ENCODE peak calls at places on chromosomes 2 and 18, in five cellular contexts. One of them, this sample, is unnamed.

GRCh38 chr2:65490222-65490621 is 57.8 kb upstream of the SPRED2 start:
- DNase-seq in NT2/D1: no peak
- DNase-seq in HepG2: no peak
- DNase-seq in H1: no peak
- DNase-seq in GM12878: no peak
- DNase-seq in this sample: no peak

GRCh38 chr2:694174-694573 is 17.0 kb upstream of the TMEM18 start:
- DNase-seq in NT2/D1: no peak
- DNase-seq in H1: no peak
- DNase-seq in HepG2: no peak
- DNase-seq in GM12878: no peak
- DNase-seq in this sample: no peak

GRCh38 chr2:173898178-173898668 is 67.0 kb downstream of the SP3 start:
- DNase-seq in NT2/D1: no peak
- DNase-seq in HepG2: no peak
- DNase-seq in H1: no peak
- DNase-seq in GM12878: peak
- DNase-seq in this sample: no peak

GRCh38 chr2:25877431-25878360 is 591 bp downstream of the ASXL2 start:
- DNase-seq in H1: no peak
- DNase-seq in GM12878: peak
- DNase-seq in HepG2: peak
- DNase-seq in NT2/D1: peak
- DNase-seq in this sample: peak

GRCh38 chr2:26008851-26009566 is 24.9 kb upstream of the RAB10 start:
- DNase-seq in NT2/D1: no peak
- DNase-seq in GM12878: peak
- DNase-seq in HepG2: peak
- DNase-seq in H1: no peak
- DNase-seq in this sample: no peak

GRCh38 chr2:153145470-153145869 is 333.1 kb downstream of the RPRM start:
- DNase-seq in GM12878: no peak
- DNase-seq in NT2/D1: no peak
- DNase-seq in H1: no peak
- DNase-seq in HepG2: no peak
- DNase-seq in this sample: no peak

GRCh38 chr2:223072826-223073225 is 20.8 kb downstream of the KCNE4 start:
- DNase-seq in GM12878: no peak
- DNase-seq in H1: no peak
- DNase-seq in NT2/D1: no peak
- DNase-seq in HepG2: no peak
- DNase-seq in this sample: no peak

GRCh38 chr2:20501974-20502373 is 55.1 kb downstream of the RHOB start:
- DNase-seq in GM12878: no peak
- DNase-seq in H1: no peak
- DNase-seq in HepG2: no peak
- DNase-seq in NT2/D1: no peak
- DNase-seq in this sample: no peak

GRCh38 chr2:209579236-209579749 is 155.4 kb downstream of the MAP2 start:
- DNase-seq in H1: no peak
- DNase-seq in HepG2: no peak
- DNase-seq in NT2/D1: no peak
- DNase-seq in GM12878: no peak
- DNase-seq in this sample: peak

GRCh38 chr2:132448331-132448730 is 31.7 kb downstream of the GPR39 start:
- DNase-seq in H1: no peak
- DNase-seq in NT2/D1: no peak
- DNase-seq in GM12878: no peak
- DNase-seq in HepG2: no peak
- DNase-seq in this sample: no peak

GRCh38 chr2:24970483-24971299 is 1.1 kb downstream of the DNAJC27 start:
- DNase-seq in NT2/D1: no peak
- DNase-seq in GM12878: no peak
- DNase-seq in HepG2: peak
- DNase-seq in H1: no peak
- DNase-seq in this sample: peak

GRCh38 chr2:135843671-135844070 is 6.7 kb upstream of the LCT start:
- DNase-seq in GM12878: no peak
- DNase-seq in H1: no peak
- DNase-seq in NT2/D1: no peak
- DNase-seq in HepG2: no peak
- DNase-seq in this sample: no peak
- TF ChIP-seq SUZ12 in GM12878: no peak
- TF ChIP-seq SUZ12 in H1: no peak
- TF ChIP-seq SUZ12 in NT2/D1: no peak
- TF ChIP-seq SUZ12 in HepG2: no peak
- TF ChIP-seq SUZ12 in this sample: no peak

GRCh38 chr2:234333168-234334130 is 163.4 kb downstream of the ARL4C start:
- DNase-seq in HepG2: no peak
- DNase-seq in H1: no peak
- DNase-seq in NT2/D1: no peak
- DNase-seq in GM12878: no peak
- DNase-seq in this sample: no peak

GRCh38 chr2:234331566-234331965 is 165.3 kb downstream of the ARL4C start:
- DNase-seq in GM12878: no peak
- DNase-seq in H1: no peak
- DNase-seq in NT2/D1: no peak
- DNase-seq in HepG2: no peak
- DNase-seq in this sample: no peak

GRCh38 chr2:234330902-234331301 is 166.0 kb downstream of the ARL4C start:
- DNase-seq in HepG2: no peak
- DNase-seq in GM12878: no peak
- DNase-seq in NT2/D1: no peak
- DNase-seq in H1: no peak
- DNase-seq in this sample: no peak

GRCh38 chr2:234334146-234334545 is 162.7 kb downstream of the ARL4C start:
- DNase-seq in GM12878: no peak
- DNase-seq in HepG2: no peak
- DNase-seq in NT2/D1: peak
- DNase-seq in H1: no peak
- DNase-seq in this sample: no peak

GRCh38 chr2:234331966-234332365 is 164.9 kb downstream of the ARL4C start:
- DNase-seq in GM12878: no peak
- DNase-seq in NT2/D1: no peak
- DNase-seq in HepG2: no peak
- DNase-seq in H1: no peak
- DNase-seq in this sample: no peak
- TF ChIP-seq SUZ12 in GM12878: no peak
- TF ChIP-seq SUZ12 in NT2/D1: no peak
- TF ChIP-seq SUZ12 in HepG2: no peak
- TF ChIP-seq SUZ12 in H1: no peak
- TF ChIP-seq SUZ12 in this sample: no peak

GRCh38 chr2:109517118-109517889 is 96.5 kb downstream of the SEPTIN10 start:
- DNase-seq in H1: no peak
- DNase-seq in NT2/D1: no peak
- DNase-seq in GM12878: no peak
- DNase-seq in HepG2: peak
- DNase-seq in this sample: no peak
- TF ChIP-seq SUZ12 in H1: no peak
- TF ChIP-seq SUZ12 in NT2/D1: no peak
- TF ChIP-seq SUZ12 in GM12878: no peak
- TF ChIP-seq SUZ12 in HepG2: no peak
- TF ChIP-seq SUZ12 in this sample: no peak

GRCh38 chr2:16154061-16154460 is 213.7 kb downstream of the MYCN start:
- DNase-seq in NT2/D1: no peak
- DNase-seq in HepG2: no peak
- DNase-seq in GM12878: no peak
- DNase-seq in H1: no peak
- DNase-seq in this sample: no peak

GRCh38 chr2:16155351-16156145 is 215.2 kb downstream of the MYCN start:
- DNase-seq in GM12878: no peak
- DNase-seq in NT2/D1: no peak
- DNase-seq in HepG2: no peak
- DNase-seq in H1: no peak
- DNase-seq in this sample: no peak

GRCh38 chr2:16154501-16155280 is 214.3 kb downstream of the MYCN start:
- DNase-seq in H1: no peak
- DNase-seq in GM12878: no peak
- DNase-seq in HepG2: no peak
- DNase-seq in NT2/D1: no peak
- DNase-seq in this sample: no peak

GRCh38 chr2:16153754-16154035 is 213.3 kb downstream of the MYCN start:
- DNase-seq in GM12878: no peak
- DNase-seq in H1: no peak
- DNase-seq in HepG2: no peak
- DNase-seq in NT2/D1: no peak
- DNase-seq in this sample: no peak

GRCh38 chr2:16156411-16156810 is 216.1 kb downstream of the MYCN start:
- DNase-seq in HepG2: no peak
- DNase-seq in GM12878: no peak
- DNase-seq in H1: no peak
- DNase-seq in NT2/D1: no peak
- DNase-seq in this sample: no peak
- TF ChIP-seq SUZ12 in HepG2: no peak
- TF ChIP-seq SUZ12 in GM12878: no peak
- TF ChIP-seq SUZ12 in H1: no peak
- TF ChIP-seq SUZ12 in NT2/D1: no peak
- TF ChIP-seq SUZ12 in this sample: no peak

GRCh38 chr18:75874401-75875093 is 447.0 kb upstream of the SMIM21 start:
- DNase-seq in GM12878: no peak
- DNase-seq in HepG2: no peak
- DNase-seq in NT2/D1: no peak
- DNase-seq in H1: no peak
- DNase-seq in this sample: no peak
- TF ChIP-seq SUZ12 in GM12878: no peak
- TF ChIP-seq SUZ12 in HepG2: no peak
- TF ChIP-seq SUZ12 in NT2/D1: no peak
- TF ChIP-seq SUZ12 in H1: no peak
- TF ChIP-seq SUZ12 in this sample: no peak

DNA sequence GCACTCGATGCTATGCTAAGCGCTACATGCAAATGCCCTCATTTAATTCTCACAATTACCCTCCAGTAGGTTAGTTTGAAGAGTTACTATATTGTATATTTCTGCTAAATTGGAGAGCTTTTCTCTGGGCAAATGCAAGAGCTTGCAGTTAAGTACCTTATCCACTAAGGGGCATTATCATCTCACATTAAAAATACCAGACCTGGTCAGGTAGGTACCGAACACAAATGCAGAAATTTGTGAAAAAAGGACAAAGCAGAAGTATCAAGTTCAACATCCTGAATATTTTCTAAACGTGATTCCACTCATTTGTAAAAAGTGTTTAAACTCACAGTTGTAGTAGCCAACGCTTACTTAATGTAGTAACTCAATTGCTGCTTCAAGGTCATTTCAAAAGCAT is 52.2 kb downstream of the CYRIA start:
- DNase-seq in GM12878: no peak
- DNase-seq in NT2/D1: no peak
- DNase-seq in H1: no peak
- DNase-seq in HepG2: peak
- DNase-seq in this sample: peak
- TF ChIP-seq SUZ12 in GM12878: no peak
- TF ChIP-seq SUZ12 in NT2/D1: no peak
- TF ChIP-seq SUZ12 in H1: no peak
- TF ChIP-seq SUZ12 in HepG2: no peak
- TF ChIP-seq SUZ12 in this sample: no peak

This sample was measured in HEK293T.